ENCODE peak calls at places on chromosome 9, in ten cellular contexts. One of them, this sample, is unnamed.

GRCh38 chr9:36925033-36925432 is 109.0 kb downstream of the PAX5 start:
- DNase-seq in mucosa of descending colon: no peak
- DNase-seq in uterus: no peak
- DNase-seq in left ventricle myocardium inferior: no peak
- DNase-seq in keratinocyte: no peak
- DNase-seq in GM10248: no peak
- DNase-seq in heart right ventricle: no peak
- DNase-seq in GM23338: no peak
- DNase-seq in GM12865: no peak
- DNase-seq in neural progenitor cell: no peak
- DNase-seq in this sample: no peak

GRCh38 chr9:34546834-34547827 is 24.3 kb upstream of the ENHO start:
- DNase-seq in GM10248: peak; percentile 58
- DNase-seq in keratinocyte: no peak
- DNase-seq in left ventricle myocardium inferior: peak; percentile 46
- DNase-seq in neural progenitor cell: peak; percentile 86
- DNase-seq in uterus: peak; percentile 33
- DNase-seq in GM12865: peak; percentile 75
- DNase-seq in GM23338: peak; percentile 91
- DNase-seq in heart right ventricle: peak; percentile 64
- DNase-seq in mucosa of descending colon: peak; percentile 66
- DNase-seq in this sample: no peak

GRCh38 chr9:13508086-13508485 is 228.6 kb upstream of the MPDZ start:
- DNase-seq in heart right ventricle: no peak
- DNase-seq in GM12865: no peak
- DNase-seq in GM10248: no peak
- DNase-seq in mucosa of descending colon: no peak
- DNase-seq in GM23338: no peak
- DNase-seq in neural progenitor cell: no peak
- DNase-seq in keratinocyte: no peak
- DNase-seq in uterus: no peak
- DNase-seq in left ventricle myocardium inferior: no peak
- DNase-seq in this sample: no peak

GRCh38 chr9:127805620-127806019 is 2.9 kb downstream of the FPGS start:
- DNase-seq in heart right ventricle: no peak
- DNase-seq in GM12865: peak; percentile 57
- DNase-seq in left ventricle myocardium inferior: no peak
- DNase-seq in GM23338: peak; percentile 92
- DNase-seq in uterus: no peak
- DNase-seq in mucosa of descending colon: no peak
- DNase-seq in neural progenitor cell: peak; percentile 82
- DNase-seq in GM10248: no peak
- DNase-seq in keratinocyte: no peak
- DNase-seq in this sample: peak; percentile 47

GRCh38 chr9:126509718-126510117 is 104.0 kb upstream of the LMX1B start:
- DNase-seq in GM10248: no peak
- DNase-seq in GM23338: no peak
- DNase-seq in left ventricle myocardium inferior: peak; percentile 9
- DNase-seq in uterus: no peak
- DNase-seq in keratinocyte: no peak
- DNase-seq in mucosa of descending colon: no peak
- DNase-seq in neural progenitor cell: no peak
- DNase-seq in GM12865: no peak
- DNase-seq in heart right ventricle: no peak
- DNase-seq in this sample: no peak

GRCh38 chr9:133142657-133143592 is 20.8 kb downstream of the GBGT1 start:
- DNase-seq in heart right ventricle: no peak
- DNase-seq in mucosa of descending colon: peak; percentile 71
- DNase-seq in GM23338: no peak
- DNase-seq in GM10248: no peak
- DNase-seq in left ventricle myocardium inferior: no peak
- DNase-seq in uterus: no peak
- DNase-seq in GM12865: peak; percentile 77
- DNase-seq in neural progenitor cell: no peak
- DNase-seq in keratinocyte: no peak
- DNase-seq in this sample: no peak

GRCh38 chr9:130429831-130430230 is 14.9 kb upstream of the ASS1 start:
- DNase-seq in heart right ventricle: no peak
- DNase-seq in GM12865: no peak
- DNase-seq in mucosa of descending colon: no peak
- DNase-seq in neural progenitor cell: no peak
- DNase-seq in GM10248: no peak
- DNase-seq in keratinocyte: no peak
- DNase-seq in GM23338: no peak
- DNase-seq in left ventricle myocardium inferior: no peak
- DNase-seq in uterus: no peak
- DNase-seq in this sample: no peak

GRCh38 chr9:128323192-128323730 is 622 bp downstream of the COQ4 start:
- DNase-seq in GM12865: no peak
- DNase-seq in GM10248: no peak
- DNase-seq in heart right ventricle: no peak
- DNase-seq in keratinocyte: no peak
- DNase-seq in mucosa of descending colon: no peak
- DNase-seq in left ventricle myocardium inferior: no peak
- DNase-seq in GM23338: no peak
- DNase-seq in neural progenitor cell: no peak
- DNase-seq in uterus: no peak
- DNase-seq in this sample: peak; percentile 34

GRCh38 chr9:81823672-81824554 is 104.3 kb upstream of the SPATA31D4 start:
- DNase-seq in GM10248: no peak
- DNase-seq in left ventricle myocardium inferior: no peak
- DNase-seq in neural progenitor cell: no peak
- DNase-seq in uterus: no peak
- DNase-seq in heart right ventricle: no peak
- DNase-seq in GM23338: no peak
- DNase-seq in keratinocyte: no peak
- DNase-seq in GM12865: no peak
- DNase-seq in mucosa of descending colon: no peak
- DNase-seq in this sample: no peak

GRCh38 chr9:86351897-86352296 is 2.3 kb downstream of the TUT7 start:
- DNase-seq in heart right ventricle: no peak
- DNase-seq in GM10248: no peak
- DNase-seq in uterus: no peak
- DNase-seq in left ventricle myocardium inferior: no peak
- DNase-seq in neural progenitor cell: no peak
- DNase-seq in mucosa of descending colon: no peak
- DNase-seq in GM12865: peak; percentile 67
- DNase-seq in keratinocyte: no peak
- DNase-seq in GM23338: no peak
- DNase-seq in this sample: no peak

GRCh38 chr9:4298255-4299005 is 1.4 kb downstream of the GLIS3 start:
- DNase-seq in GM23338: peak; percentile 51
- DNase-seq in uterus: no peak
- DNase-seq in GM10248: peak; percentile 28
- DNase-seq in neural progenitor cell: peak; percentile 56
- DNase-seq in heart right ventricle: peak; percentile 22
- DNase-seq in mucosa of descending colon: no peak
- DNase-seq in GM12865: peak; percentile 52
- DNase-seq in left ventricle myocardium inferior: peak; percentile 26
- DNase-seq in keratinocyte: no peak
- DNase-seq in this sample: peak; percentile 59

GRCh38 chr9:78261403-78262001 is 25.6 kb downstream of the CEP78 start:
- DNase-seq in left ventricle myocardium inferior: no peak
- DNase-seq in GM23338: peak; percentile 61
- DNase-seq in heart right ventricle: no peak
- DNase-seq in mucosa of descending colon: no peak
- DNase-seq in GM12865: peak; percentile 35
- DNase-seq in GM10248: peak; percentile 34
- DNase-seq in neural progenitor cell: no peak
- DNase-seq in keratinocyte: no peak
- DNase-seq in uterus: no peak
- DNase-seq in this sample: peak; percentile 25
- TF ChIP-seq CTCF in left ventricle myocardium inferior: peak; percentile 71
- TF ChIP-seq CTCF in GM23338: peak; percentile 80
- TF ChIP-seq CTCF in heart right ventricle: peak; percentile 74
- TF ChIP-seq CTCF in mucosa of descending colon: no peak
- TF ChIP-seq CTCF in GM12865: peak; percentile 48
- TF ChIP-seq CTCF in GM10248: peak; percentile 47
- TF ChIP-seq CTCF in neural progenitor cell: peak; percentile 76
- TF ChIP-seq CTCF in keratinocyte: no peak
- TF ChIP-seq CTCF in uterus: peak; percentile 33
- TF ChIP-seq CTCF in this sample: peak; percentile 48

GRCh38 chr9:109182940-109183798 is 16.1 kb upstream of the FRRS1L start:
- DNase-seq in GM10248: peak; percentile 50
- DNase-seq in uterus: no peak
- DNase-seq in mucosa of descending colon: peak; percentile 55
- DNase-seq in keratinocyte: no peak
- DNase-seq in GM23338: peak; percentile 73
- DNase-seq in neural progenitor cell: peak; percentile 58
- DNase-seq in heart right ventricle: no peak
- DNase-seq in left ventricle myocardium inferior: no peak
- DNase-seq in GM12865: peak; percentile 70
- DNase-seq in this sample: peak; percentile 61
- TF ChIP-seq CTCF in GM10248: peak; percentile 52
- TF ChIP-seq CTCF in uterus: no peak
- TF ChIP-seq CTCF in mucosa of descending colon: peak; percentile 10
- TF ChIP-seq CTCF in keratinocyte: peak; percentile 55
- TF ChIP-seq CTCF in GM23338: peak; percentile 45
- TF ChIP-seq CTCF in neural progenitor cell: peak; percentile 42
- TF ChIP-seq CTCF in heart right ventricle: peak; percentile 43
- TF ChIP-seq CTCF in left ventricle myocardium inferior: peak; percentile 49
- TF ChIP-seq CTCF in GM12865: peak; percentile 61
- TF ChIP-seq CTCF in this sample: peak; percentile 60

DNA sequence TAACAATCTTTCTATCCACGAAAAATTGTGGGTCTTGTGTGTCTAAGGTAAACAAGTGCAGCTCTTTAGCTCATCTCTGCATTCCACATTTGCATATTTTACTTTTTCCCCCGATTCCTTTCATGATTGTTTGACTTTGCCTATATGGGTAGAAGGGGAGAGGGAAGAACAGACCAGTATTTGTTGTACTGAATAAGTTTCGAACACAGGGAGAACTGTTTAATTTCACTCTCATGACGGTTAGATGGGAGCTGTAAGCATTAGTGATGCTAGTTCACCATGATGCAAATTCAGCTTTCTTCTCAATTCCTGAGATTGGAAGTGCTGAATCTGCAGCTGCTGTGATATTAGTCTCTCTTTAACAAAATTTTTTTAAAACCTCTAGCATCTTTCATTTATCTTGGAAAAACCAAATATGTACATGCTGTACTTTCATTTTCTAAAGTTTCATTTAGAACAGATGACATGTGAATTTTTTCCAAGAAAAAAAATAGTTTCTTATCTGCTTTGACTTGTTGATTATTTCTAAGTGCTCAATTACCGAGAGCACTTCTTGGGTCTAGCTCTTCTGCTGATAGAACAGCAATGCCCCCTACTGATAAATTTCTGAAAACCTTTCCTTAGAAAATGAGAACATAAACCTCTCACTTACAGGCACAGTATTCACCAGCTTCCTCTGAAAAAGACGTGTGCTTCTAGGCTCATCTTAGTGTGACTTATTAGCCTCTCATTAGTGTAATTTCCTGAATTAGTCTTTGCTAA is 149.5 kb downstream of the BAAT start:
- DNase-seq in GM10248: peak; percentile 4
- DNase-seq in GM12865: peak; percentile 35
- DNase-seq in neural progenitor cell: peak; percentile 58
- DNase-seq in left ventricle myocardium inferior: no peak
- DNase-seq in uterus: no peak
- DNase-seq in heart right ventricle: no peak
- DNase-seq in GM23338: peak; percentile 81
- DNase-seq in mucosa of descending colon: no peak
- DNase-seq in keratinocyte: no peak
- DNase-seq in this sample: peak; percentile 18
- TF ChIP-seq CTCF in GM10248: peak; percentile 37
- TF ChIP-seq CTCF in GM12865: peak; percentile 46
- TF ChIP-seq CTCF in neural progenitor cell: peak; percentile 81
- TF ChIP-seq CTCF in left ventricle myocardium inferior: peak; percentile 73
- TF ChIP-seq CTCF in uterus: no peak
- TF ChIP-seq CTCF in heart right ventricle: peak; percentile 75
- TF ChIP-seq CTCF in GM23338: peak; percentile 80
- TF ChIP-seq CTCF in mucosa of descending colon: no peak
- TF ChIP-seq CTCF in keratinocyte: peak; percentile 54
- TF ChIP-seq CTCF in this sample: peak; percentile 24

GRCh38 chr9:95073918-95074317 is 243.6 kb downstream of the FANCC start:
- DNase-seq in neural progenitor cell: no peak
- DNase-seq in GM23338: no peak
- DNase-seq in heart right ventricle: no peak
- DNase-seq in keratinocyte: no peak
- DNase-seq in uterus: no peak
- DNase-seq in mucosa of descending colon: no peak
- DNase-seq in left ventricle myocardium inferior: no peak
- DNase-seq in GM12865: no peak
- DNase-seq in GM10248: no peak
- DNase-seq in this sample: no peak

GRCh38 chr9:95071450-95071849 is 246.1 kb downstream of the FANCC start:
- DNase-seq in left ventricle myocardium inferior: no peak
- DNase-seq in uterus: no peak
- DNase-seq in neural progenitor cell: no peak
- DNase-seq in GM10248: no peak
- DNase-seq in heart right ventricle: no peak
- DNase-seq in keratinocyte: no peak
- DNase-seq in mucosa of descending colon: no peak
- DNase-seq in GM12865: no peak
- DNase-seq in GM23338: no peak
- DNase-seq in this sample: no peak

GRCh38 chr9:95071925-95072324 is 245.6 kb downstream of the FANCC start:
- DNase-seq in uterus: no peak
- DNase-seq in heart right ventricle: no peak
- DNase-seq in GM10248: no peak
- DNase-seq in mucosa of descending colon: no peak
- DNase-seq in neural progenitor cell: no peak
- DNase-seq in GM12865: no peak
- DNase-seq in left ventricle myocardium inferior: no peak
- DNase-seq in keratinocyte: no peak
- DNase-seq in GM23338: no peak
- DNase-seq in this sample: no peak

GRCh38 chr9:95074632-95075269 is 242.8 kb downstream of the FANCC start:
- DNase-seq in neural progenitor cell: no peak
- DNase-seq in GM23338: no peak
- DNase-seq in GM10248: no peak
- DNase-seq in GM12865: no peak
- DNase-seq in mucosa of descending colon: peak; percentile 69
- DNase-seq in keratinocyte: no peak
- DNase-seq in uterus: no peak
- DNase-seq in left ventricle myocardium inferior: no peak
- DNase-seq in heart right ventricle: no peak
- DNase-seq in this sample: no peak

DNA sequence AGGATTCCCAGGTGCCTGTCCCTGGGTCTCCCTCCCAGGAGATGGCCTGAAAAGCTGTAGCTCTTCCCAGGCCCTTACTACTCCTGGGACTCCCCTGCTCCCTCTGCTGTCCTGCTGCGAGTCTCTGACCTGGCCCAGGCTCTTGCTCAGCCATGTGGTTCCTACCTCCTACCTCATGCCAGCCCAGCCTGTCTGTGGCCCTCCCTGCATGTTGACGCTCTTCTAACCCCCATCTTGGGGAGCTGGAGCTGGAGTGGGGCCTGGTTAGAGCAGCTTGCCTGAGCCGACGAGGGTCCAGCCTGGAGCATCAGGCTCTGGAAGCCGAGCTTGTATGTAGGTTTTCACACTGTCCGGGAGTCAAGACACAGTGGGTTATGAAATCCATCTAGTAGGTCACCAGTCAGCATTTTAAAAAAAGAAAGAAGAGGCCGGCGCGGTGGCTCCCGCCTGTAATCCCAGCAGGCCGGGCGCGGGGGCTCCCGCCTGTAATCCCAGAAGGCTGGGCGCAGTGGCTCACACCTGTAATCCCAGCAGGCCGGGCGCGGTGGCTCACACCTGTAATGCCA is 244.4 kb downstream of the FANCC start:
- DNase-seq in mucosa of descending colon: no peak
- DNase-seq in keratinocyte: no peak
- DNase-seq in uterus: no peak
- DNase-seq in GM23338: peak; percentile 67
- DNase-seq in GM12865: no peak
- DNase-seq in left ventricle myocardium inferior: no peak
- DNase-seq in heart right ventricle: no peak
- DNase-seq in GM10248: no peak
- DNase-seq in neural progenitor cell: peak; percentile 36
- DNase-seq in this sample: no peak
- TF ChIP-seq CTCF in mucosa of descending colon: no peak
- TF ChIP-seq CTCF in keratinocyte: peak; percentile 27
- TF ChIP-seq CTCF in uterus: no peak
- TF ChIP-seq CTCF in GM23338: peak; percentile 37
- TF ChIP-seq CTCF in GM12865: no peak
- TF ChIP-seq CTCF in left ventricle myocardium inferior: peak; percentile 35
- TF ChIP-seq CTCF in heart right ventricle: peak; percentile 35
- TF ChIP-seq CTCF in GM10248: no peak
- TF ChIP-seq CTCF in neural progenitor cell: peak; percentile 40
- TF ChIP-seq CTCF in this sample: no peak